ENCODE peak calls at places on chromosomes 2 and 18, in nine cellular contexts. U, A, E, F, O, N, L, C and X are unnamed samples.

GRCh38 chr2:48844418-48845155 is 89.1 kb upstream of the LHCGR start:
- DNase-seq in U (peak), A (peak), E (no peak), F (no peak), O (peak), N (no peak), L (no peak), C (no peak), X (no peak)

GRCh38 chr2:232894251-232894650 is 24.2 kb downstream of the SNORC start:
- DNase-seq in U (no peak), A (no peak), E (no peak), F (no peak), O (no peak), N (no peak), L (no peak), C (no peak), X (no peak)

GRCh38 chr2:109663721-109664120 is 49.6 kb downstream of the SOWAHC start:
- DNase-seq in U (peak), A (peak), E (no peak), F (no peak), O (peak), N (no peak), L (no peak), C (no peak), X (no peak)

GRCh38 chr2:200181732-200182131 is 124.8 kb upstream of the SPATS2L start:
- DNase-seq in U (no peak), A (no peak), E (no peak), F (no peak), O (no peak), N (no peak), L (no peak), C (no peak), X (no peak)

GRCh38 chr2:60366178-60366577 is 187.3 kb downstream of the BCL11A start:
- DNase-seq in U (no peak), A (no peak), E (no peak), F (no peak), O (no peak), N (no peak), L (no peak), C (no peak), X (no peak)

GRCh38 chr18:76823574-76823973 is 1.2 kb downstream of the ZNF236 start:
- DNase-seq in U (no peak), A (peak), E (no peak), F (no peak), O (no peak), N (peak), L (peak), C (no peak), X (no peak)

GRCh38 chr2:24920813-24921441 is 890 bp upstream of the ADCY3 start:
- DNase-seq in U (no peak), A (no peak), E (no peak), F (no peak), O (no peak), N (no peak), L (no peak), C (no peak), X (no peak)

GRCh38 chr2:13605266-13605665 is 888.5 kb downstream of the TRIB2 start:
- DNase-seq in U (no peak), A (no peak), E (no peak), F (no peak), O (no peak), N (no peak), L (no peak), C (no peak), X (no peak)

GRCh38 chr18:6476201-6476600 is 61.5 kb upstream of the L3MBTL4 start:
- DNase-seq in U (no peak), A (no peak), E (no peak), F (no peak), O (no peak), N (no peak), L (no peak), C (no peak), X (no peak)

GRCh38 chr2:58133395-58133794 is 86.8 kb downstream of the VRK2 start:
- DNase-seq in U (no peak), A (peak), E (no peak), F (no peak), O (peak), N (no peak), L (no peak), C (no peak), X (no peak)

GRCh38 chr2:240994161-240994896 is 4.1 kb upstream of the SNED1 start:
- DNase-seq in U (no peak), A (no peak), E (no peak), F (no peak), O (no peak), N (no peak), L (peak), C (no peak), X (no peak)

GRCh38 chr2:63539416-63540162 is 48.7 kb downstream of the WDPCP start:
- DNase-seq in U (no peak), A (peak), E (no peak), F (no peak), O (no peak), N (no peak), L (no peak), C (no peak), X (no peak)

GRCh38 chr2:207734264-207734635 is 22.8 kb downstream of the CCNYL1 start:
- DNase-seq in U (peak), A (peak), E (no peak), F (no peak), O (peak), N (no peak), L (no peak), C (no peak), X (no peak)

GRCh38 chr2:120958623-120959366 is 223.1 kb downstream of the GLI2 start:
- DNase-seq in U (no peak), A (no peak), E (no peak), F (no peak), O (no peak), N (no peak), L (no peak), C (no peak), X (no peak)

GRCh38 chr2:196992466-196992865 is 66.0 kb upstream of the PGAP1 start:
- DNase-seq in U (peak), A (no peak), E (no peak), F (no peak), O (no peak), N (no peak), L (no peak), C (no peak), X (no peak)

GRCh38 chr2:240467149-240467642 is 31.7 kb downstream of the GPC1 start:
- DNase-seq in U (no peak), A (no peak), E (no peak), F (no peak), O (no peak), N (no peak), L (peak), C (no peak), X (no peak)

GRCh38 chr2:88671786-88672427 is 19.6 kb upstream of the RPIA start:
- DNase-seq in U (peak), A (peak), E (no peak), F (no peak), O (peak), N (peak), L (no peak), C (peak), X (no peak)

GRCh38 chr2:65265090-65266045 is 37.7 kb downstream of the ACTR2 start:
- DNase-seq in U (peak), A (peak), E (no peak), F (no peak), O (peak), N (peak), L (no peak), C (peak), X (no peak)

GRCh38 chr18:41121116-41121826 is 833.8 kb upstream of the PIK3C3 start:
- DNase-seq in U (peak), A (peak), E (no peak), F (no peak), O (peak), N (no peak), L (no peak), C (no peak), X (no peak)

GRCh38 chr2:126543081-126543480 is 112.9 kb upstream of the GYPC start:
- DNase-seq in U (no peak), A (peak), E (no peak), F (no peak), O (no peak), N (no peak), L (no peak), C (no peak), X (no peak)

GRCh38 chr2:219509780-219510511 is 4.3 kb upstream of the ASIC4 start:
- DNase-seq in U (peak), A (peak), E (no peak), F (peak), O (peak), N (peak), L (peak), C (no peak), X (peak)

GRCh38 chr18:63399300-63399699 is 23.0 kb downstream of the VPS4B start:
- DNase-seq in U (no peak), A (no peak), E (no peak), F (no peak), O (no peak), N (no peak), L (no peak), C (no peak), X (no peak)

GRCh38 chr18:3048820-3049349 is 35.9 kb upstream of the LPIN2 start:
- DNase-seq in U (no peak), A (no peak), E (no peak), F (no peak), O (no peak), N (no peak), L (no peak), C (no peak), X (no peak)

GRCh38 chr18:9506046-9506792 is 30.9 kb downstream of the RALBP1 start:
- DNase-seq in U (peak), A (no peak), E (no peak), F (no peak), O (peak), N (no peak), L (no peak), C (no peak), X (no peak)

GRCh38 chr2:53562407-53562806 is 205.2 kb upstream of the CHAC2 start:
- DNase-seq in U (no peak), A (no peak), E (no peak), F (no peak), O (no peak), N (no peak), L (no peak), C (no peak), X (no peak)

GRCh38 chr18:58447342-58448190 is 181.3 kb downstream of the ALPK2 start:
- DNase-seq in U (no peak), A (peak), E (no peak), F (no peak), O (peak), N (no peak), L (no peak), C (no peak), X (no peak)

GRCh38 chr2:214765180-214765579 is 44.3 kb downstream of the BARD1 start:
- DNase-seq in U (no peak), A (no peak), E (no peak), F (no peak), O (no peak), N (no peak), L (no peak), C (no peak), X (no peak)

GRCh38 chr2:168948621-168949212 is 47.6 kb downstream of the G6PC2 start:
- DNase-seq in U (peak), A (peak), E (no peak), F (no peak), O (peak), N (no peak), L (no peak), C (no peak), X (no peak)

GRCh38 chr2:172889767-172890430 is 154.3 kb downstream of the RAPGEF4 start:
- DNase-seq in U (no peak), A (no peak), E (no peak), F (no peak), O (no peak), N (no peak), L (no peak), C (no peak), X (no peak)

GRCh38 chr2:236748801-236749200 is 179.2 kb downstream of the ACKR3 start:
- DNase-seq in U (no peak), A (no peak), E (no peak), F (no peak), O (no peak), N (no peak), L (no peak), C (no peak), X (no peak)

GRCh38 chr2:218898109-218898878 is 17.6 kb downstream of the WNT10A start:
- DNase-seq in U (peak), A (peak), E (peak), F (peak), O (peak), N (peak), L (peak), C (no peak), X (peak)

GRCh38 chr2:195622966-195623365 is 34.1 kb upstream of the SLC39A10 start:
- DNase-seq in U (peak), A (no peak), E (no peak), F (no peak), O (no peak), N (no peak), L (no peak), C (no peak), X (no peak)

GRCh38 chr18:25727281-25727680 is 363.1 kb downstream of the SS18 start:
- DNase-seq in U (peak), A (no peak), E (no peak), F (no peak), O (no peak), N (no peak), L (no peak), C (no peak), X (no peak)

GRCh38 chr18:71388148-71388547 is 1099.3 kb downstream of the SOCS6 start:
- DNase-seq in U (no peak), A (no peak), E (no peak), F (no peak), O (no peak), N (no peak), L (no peak), C (no peak), X (no peak)

GRCh38 chr2:46495347-46496030 is 16.1 kb downstream of the TMEM247 start:
- DNase-seq in U (no peak), A (no peak), E (no peak), F (no peak), O (peak), N (no peak), L (no peak), C (no peak), X (no peak)

GRCh38 chr2:186347472-186347871 is 138.6 kb upstream of the ZC3H15 start:
- DNase-seq in U (peak), A (peak), E (no peak), F (no peak), O (no peak), N (no peak), L (no peak), C (no peak), X (no peak)

GRCh38 chr2:215571693-215572092 is 135.8 kb upstream of the FN1 start:
- DNase-seq in U (no peak), A (no peak), E (no peak), F (no peak), O (no peak), N (no peak), L (no peak), C (no peak), X (no peak)

GRCh38 chr2:231332872-231333500 is 62.5 kb upstream of the B3GNT7 start:
- DNase-seq in U (peak), A (peak), E (no peak), F (no peak), O (no peak), N (no peak), L (no peak), C (no peak), X (no peak)

GRCh38 chr2:131042161-131042775 is 51.0 kb downstream of the FAM168B start:
- DNase-seq in U (no peak), A (peak), E (no peak), F (no peak), O (peak), N (no peak), L (no peak), C (no peak), X (no peak)